ENCODE peak calls at places on chromosome 16, in nine cellular contexts. K, R, G, B, H, A, Q, V and F are unnamed samples.

GRCh38 chr16:25298165-25298872 is 40.7 kb upstream of the ZKSCAN2 start:
- DNase-seq in K (no peak), R (no peak), G (no peak), B (no peak), H (peak; percentile 44), A (no peak), Q (no peak), V (no peak), F (no peak)

GRCh38 chr16:50747206-50747956 is 5.5 kb downstream of the CYLD start:
- DNase-seq in K (no peak), R (no peak), G (peak; percentile 57), B (no peak), H (peak; percentile 46), A (no peak), Q (no peak), V (no peak), F (no peak)

GRCh38 chr16:90005956-90006663 is 13.1 kb downstream of the DBNDD1 start:
- DNase-seq in K (no peak), R (no peak), G (no peak), B (no peak), H (no peak), A (no peak), Q (no peak), V (no peak), F (no peak)

GRCh38 chr16:50215680-50216079 is 50.7 kb upstream of the ADCY7 start:
- DNase-seq in K (no peak), R (no peak), G (no peak), B (no peak), H (no peak), A (no peak), Q (no peak), V (no peak), F (no peak)

GRCh38 chr16:85379041-85380001 is 233.8 kb upstream of the GSE1 start:
- DNase-seq in K (no peak), R (no peak), G (no peak), B (no peak), H (no peak), A (no peak), Q (peak; percentile 60), V (no peak), F (no peak)

GRCh38 chr16:12308060-12308459 is 331.5 kb downstream of the SNX29 start:
- DNase-seq in K (no peak), R (no peak), G (no peak), B (no peak), H (no peak), A (no peak), Q (no peak), V (no peak), F (no peak)

GRCh38 chr16:11698271-11698689 is 30.0 kb downstream of the SNN start:
- DNase-seq in K (no peak), R (no peak), G (no peak), B (no peak), H (no peak), A (no peak), Q (no peak), V (no peak), F (no peak)

GRCh38 chr16:1394367-1394951 is 20.0 kb downstream of the UNKL start:
- DNase-seq in K (no peak), R (no peak), G (no peak), B (no peak), H (no peak), A (no peak), Q (no peak), V (no peak), F (no peak)

GRCh38 chr16:80580109-80580832 is 39.5 kb downstream of the DYNLRB2 start:
- DNase-seq in K (no peak), R (no peak), G (peak; percentile 89), B (no peak), H (no peak), A (no peak), Q (no peak), V (no peak), F (no peak)

GRCh38 chr16:80577485-80578280 is 36.9 kb downstream of the DYNLRB2 start:
- DNase-seq in K (peak; percentile 76), R (no peak), G (no peak), B (no peak), H (peak; percentile 17), A (no peak), Q (no peak), V (no peak), F (no peak)

GRCh38 chr16:80585764-80586163 is 45.0 kb downstream of the DYNLRB2 start:
- DNase-seq in K (no peak), R (no peak), G (no peak), B (no peak), H (no peak), A (no peak), Q (no peak), V (no peak), F (no peak)

GRCh38 chr16:80586476-80586875 is 45.7 kb downstream of the DYNLRB2 start:
- DNase-seq in K (no peak), R (no peak), G (no peak), B (no peak), H (no peak), A (no peak), Q (no peak), V (no peak), F (no peak)

DNA sequence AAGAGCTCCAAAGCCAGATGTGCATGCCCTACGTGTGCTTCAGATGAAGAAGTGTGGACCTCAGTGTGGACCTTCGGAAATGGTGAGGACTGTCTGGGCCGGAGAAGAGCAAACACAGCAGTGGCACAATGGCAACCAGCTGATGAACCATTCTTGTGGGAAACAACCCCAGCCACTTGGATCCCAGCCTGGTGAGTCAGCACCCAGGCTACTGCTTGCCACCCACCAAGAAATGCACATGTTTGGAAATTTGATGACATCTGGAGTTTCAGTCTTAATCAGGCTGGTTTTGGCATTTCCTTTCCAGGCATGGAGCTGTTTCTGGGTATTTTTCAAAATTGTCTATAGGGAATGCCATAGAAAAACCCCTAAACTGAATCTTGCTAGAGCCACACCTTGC is 42.7 kb downstream of the DYNLRB2 start:
- DNase-seq in K (no peak), R (no peak), G (no peak), B (no peak), H (no peak), A (no peak), Q (no peak), V (no peak), F (no peak)
- H3K4me3 ChIP-seq in K (no peak overlapping the region), R (no peak overlapping the region), G (no peak overlapping the region), B (no peak overlapping the region), H (no peak overlapping the region), A (no peak overlapping the region), Q (no peak overlapping the region), V (no peak overlapping the region), F (no peak overlapping the region)

GRCh38 chr16:9384141-9384540 is 292.7 kb downstream of the HAPSTR1 start:
- DNase-seq in K (no peak), R (no peak), G (no peak), B (no peak), H (no peak), A (no peak), Q (no peak), V (no peak), F (no peak)
- TF ChIP-seq POLR2AphosphoS5 in K (no peak), R (no peak), G (no peak), B (no peak), H (no peak), A (no peak), Q (no peak), V (no peak), F (no peak)

GRCh38 chr16:86517652-86518258 is 7.4 kb downstream of the FOXF1 start:
- DNase-seq in K (peak; percentile 46), R (peak; percentile 46), G (no peak), B (no peak), H (peak; percentile 47), A (no peak), Q (peak; percentile 65), V (peak; percentile 64), F (no peak)

GRCh38 chr16:86521236-86522197 is 11.2 kb downstream of the FOXF1 start:
- DNase-seq in K (no peak), R (no peak), G (no peak), B (no peak), H (no peak), A (peak; percentile 55), Q (peak; percentile 26), V (no peak), F (no peak)

GRCh38 chr16:86520317-86521210 is 10.2 kb downstream of the FOXF1 start:
- DNase-seq in K (no peak), R (no peak), G (no peak), B (no peak), H (no peak), A (peak; percentile 50), Q (peak; percentile 34), V (no peak), F (no peak)

GRCh38 chr16:86519007-86519648 is 8.8 kb downstream of the FOXF1 start:
- DNase-seq in K (no peak), R (no peak), G (no peak), B (no peak), H (no peak), A (no peak), Q (no peak), V (no peak), F (no peak)

DNA sequence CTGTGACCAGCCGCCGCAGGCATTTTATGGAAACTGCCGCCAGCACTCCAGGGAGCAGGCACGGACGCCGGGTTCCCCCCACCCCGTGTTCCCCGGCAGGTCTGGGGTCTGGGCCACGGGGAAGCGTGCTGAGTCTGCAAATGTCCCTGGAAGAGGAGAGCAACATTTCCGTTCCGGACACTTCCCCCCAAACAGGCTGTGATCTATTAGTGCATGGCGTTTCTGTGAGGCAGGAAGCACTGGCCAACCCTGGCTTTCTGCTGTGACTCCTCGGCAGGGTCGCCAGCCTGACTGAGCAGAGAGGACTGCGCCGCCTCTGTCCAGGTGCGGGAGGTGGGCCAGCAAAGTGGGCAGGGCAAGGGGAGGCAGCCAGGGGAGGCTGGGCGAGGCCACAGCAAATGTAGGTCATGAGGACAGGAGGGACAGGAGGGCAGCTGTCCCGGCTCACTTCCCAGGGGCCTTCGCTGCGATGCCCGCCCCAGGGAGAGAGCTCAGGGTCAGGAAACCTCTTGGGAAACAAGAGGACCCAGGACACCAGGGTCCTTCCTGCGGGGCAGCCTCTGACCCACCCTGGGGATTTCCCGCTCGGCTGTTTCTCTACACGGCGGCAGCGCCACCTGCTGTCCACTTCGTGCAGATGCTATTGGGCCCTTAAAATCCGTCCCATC is 9.5 kb downstream of the FOXF1 start:
- DNase-seq in K (peak; percentile 59), R (peak; percentile 32), G (no peak), B (no peak), H (peak; percentile 48), A (peak; percentile 85), Q (peak; percentile 76), V (peak; percentile 61), F (no peak)
- TF ChIP-seq POLR2A in K (no peak), R (no peak), G (no peak), B (no peak), H (no peak), A (no peak), Q (no peak), V (no peak), F (no peak)

DNA sequence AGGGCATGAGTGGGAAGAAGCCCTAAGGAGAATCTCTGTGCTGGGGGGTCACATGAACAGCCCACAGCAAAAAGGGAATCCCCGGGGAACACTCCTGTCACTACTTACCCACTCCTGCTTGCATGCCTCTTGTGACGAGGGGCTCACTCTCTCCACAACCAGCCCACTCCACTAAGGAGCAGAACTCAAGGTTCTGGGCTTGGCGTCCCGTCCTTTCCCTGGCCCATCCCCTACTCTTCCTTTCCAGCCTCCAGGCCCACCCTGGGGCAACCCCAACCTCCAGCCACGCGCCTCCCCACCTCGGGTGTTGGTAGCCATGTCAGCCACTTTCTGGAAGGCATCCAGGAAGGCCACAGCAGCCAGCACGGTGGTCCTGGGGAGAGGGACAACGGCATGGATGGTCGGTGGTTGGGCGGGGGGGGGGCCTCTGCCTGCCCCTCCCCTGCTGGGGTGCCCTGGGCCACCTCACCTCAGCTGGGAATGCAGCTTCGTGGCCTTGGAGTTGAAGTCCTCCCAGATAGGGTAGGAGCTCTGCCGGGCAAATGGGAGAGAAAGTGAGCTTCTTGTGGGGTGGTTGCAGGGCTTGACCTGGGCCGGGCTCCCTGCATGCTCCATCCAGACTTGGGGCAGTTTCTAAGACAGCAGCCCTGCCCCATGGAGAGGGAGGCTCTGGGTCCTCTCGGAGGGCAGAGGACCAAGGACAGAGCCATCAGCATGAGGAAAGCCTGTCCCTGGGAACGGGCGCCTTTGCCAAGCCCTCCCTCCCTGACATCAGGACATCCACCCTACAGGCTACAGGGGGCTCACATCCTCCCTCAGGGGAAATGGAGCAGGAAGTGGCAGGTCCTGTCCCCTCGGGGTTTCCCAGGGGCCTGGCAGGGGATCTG is 5.1 kb downstream of the MTSS2 start:
- DNase-seq in K (no peak), R (no peak), G (no peak), B (no peak), H (no peak), A (no peak), Q (no peak), V (no peak), F (no peak)
- H3K4me3 ChIP-seq in K (no peak overlapping the region), R (peak overlapping the region; percentile 12), G (no peak overlapping the region), B (peak overlapping the region; percentile 24), H (peak overlapping the region; percentile 93), A (no peak overlapping the region), Q (no peak overlapping the region), V (no peak overlapping the region), F (no peak overlapping the region)